ENCODE peak calls at places on chromosomes 7 and 10, in six cellular contexts. One of them, this sample, is unnamed.

GRCh38 chr10:78004215-78005026 is 24.9 kb downstream of the POLR3A start:
- DNase-seq in dorsolateral prefrontal cortex: no peak
- DNase-seq in cardiac fibroblast: no peak
- DNase-seq in mucosa of descending colon: no peak
- DNase-seq in AG10803: no peak
- DNase-seq in brain microvascular endothelial cell: no peak
- DNase-seq in this sample: no peak

GRCh38 chr10:46550076-46550790 is 6.2 kb downstream of the GPRIN2 start:
- DNase-seq in mucosa of descending colon: no peak
- DNase-seq in brain microvascular endothelial cell: no peak
- DNase-seq in cardiac fibroblast: no peak
- DNase-seq in dorsolateral prefrontal cortex: peak; percentile 52
- DNase-seq in AG10803: no peak
- DNase-seq in this sample: no peak

GRCh38 chr7:1856966-1857441 is 186.9 kb downstream of the ELFN1 start:
- DNase-seq in brain microvascular endothelial cell: no peak
- DNase-seq in cardiac fibroblast: no peak
- DNase-seq in dorsolateral prefrontal cortex: peak; percentile 41
- DNase-seq in AG10803: no peak
- DNase-seq in mucosa of descending colon: no peak
- DNase-seq in this sample: peak; percentile 0

GRCh38 chr7:128672927-128673517 is 930 bp downstream of the GARIN1A start:
- DNase-seq in dorsolateral prefrontal cortex: no peak
- DNase-seq in mucosa of descending colon: no peak
- DNase-seq in cardiac fibroblast: peak; percentile 36
- DNase-seq in brain microvascular endothelial cell: no peak
- DNase-seq in AG10803: peak; percentile 23
- DNase-seq in this sample: peak; percentile 21

GRCh38 chr10:75508239-75508813 is 76.9 kb downstream of the LRMDA start:
- DNase-seq in cardiac fibroblast: peak; percentile 41
- DNase-seq in mucosa of descending colon: no peak
- DNase-seq in AG10803: peak; percentile 93
- DNase-seq in dorsolateral prefrontal cortex: no peak
- DNase-seq in brain microvascular endothelial cell: no peak
- DNase-seq in this sample: peak; percentile 51

GRCh38 chr10:110163192-110163773 is 44.1 kb upstream of the MXI1 start:
- DNase-seq in brain microvascular endothelial cell: no peak
- DNase-seq in cardiac fibroblast: no peak
- DNase-seq in AG10803: no peak
- DNase-seq in mucosa of descending colon: no peak
- DNase-seq in dorsolateral prefrontal cortex: no peak
- DNase-seq in this sample: no peak

GRCh38 chr10:49649294-49649693 is 30.2 kb upstream of the C10orf53 start:
- DNase-seq in brain microvascular endothelial cell: peak; percentile 14
- DNase-seq in cardiac fibroblast: no peak
- DNase-seq in dorsolateral prefrontal cortex: no peak
- DNase-seq in mucosa of descending colon: no peak
- DNase-seq in AG10803: no peak
- DNase-seq in this sample: no peak

GRCh38 chr10:80356563-80356999 is at the start of the genes DYDC1 and DYDC2:
- DNase-seq in dorsolateral prefrontal cortex: no peak
- DNase-seq in AG10803: no peak
- DNase-seq in brain microvascular endothelial cell: no peak
- DNase-seq in mucosa of descending colon: peak; percentile 59
- DNase-seq in cardiac fibroblast: no peak
- DNase-seq in this sample: peak; percentile 40

GRCh38 chr7:96669812-96670211 is 39.8 kb downstream of the SEM1 start:
- DNase-seq in dorsolateral prefrontal cortex: no peak
- DNase-seq in brain microvascular endothelial cell: no peak
- DNase-seq in cardiac fibroblast: no peak
- DNase-seq in mucosa of descending colon: no peak
- DNase-seq in AG10803: no peak
- DNase-seq in this sample: no peak

GRCh38 chr7:8184241-8184640 is 77.7 kb downstream of the ICA1 start:
- DNase-seq in brain microvascular endothelial cell: no peak
- DNase-seq in cardiac fibroblast: no peak
- DNase-seq in mucosa of descending colon: no peak
- DNase-seq in dorsolateral prefrontal cortex: no peak
- DNase-seq in AG10803: no peak
- DNase-seq in this sample: no peak

GRCh38 chr7:80686576-80686975 is 48.1 kb downstream of the CD36 start:
- DNase-seq in AG10803: peak; percentile 58
- DNase-seq in brain microvascular endothelial cell: no peak
- DNase-seq in mucosa of descending colon: no peak
- DNase-seq in dorsolateral prefrontal cortex: no peak
- DNase-seq in cardiac fibroblast: peak; percentile 76
- DNase-seq in this sample: peak; percentile 80

GRCh38 chr7:130930710-130931109 is 196.7 kb upstream of the KLF14 start:
- DNase-seq in dorsolateral prefrontal cortex: no peak
- DNase-seq in cardiac fibroblast: no peak
- DNase-seq in AG10803: no peak
- DNase-seq in mucosa of descending colon: no peak
- DNase-seq in brain microvascular endothelial cell: no peak
- DNase-seq in this sample: no peak

GRCh38 chr10:31467791-31468535 is 148.9 kb downstream of the ZEB1 start:
- DNase-seq in cardiac fibroblast: peak; percentile 49
- DNase-seq in mucosa of descending colon: peak; percentile 21
- DNase-seq in AG10803: no peak
- DNase-seq in dorsolateral prefrontal cortex: no peak
- DNase-seq in brain microvascular endothelial cell: no peak
- DNase-seq in this sample: no peak

GRCh38 chr10:20017961-20018360 is 201.7 kb downstream of the PLXDC2 start:
- DNase-seq in cardiac fibroblast: peak; percentile 54
- DNase-seq in AG10803: no peak
- DNase-seq in mucosa of descending colon: no peak
- DNase-seq in brain microvascular endothelial cell: peak; percentile 46
- DNase-seq in dorsolateral prefrontal cortex: no peak
- DNase-seq in this sample: no peak

GRCh38 chr7:46747222-46747621 is 826.1 kb upstream of the IGFBP3 start:
- DNase-seq in brain microvascular endothelial cell: no peak
- DNase-seq in AG10803: no peak
- DNase-seq in mucosa of descending colon: no peak
- DNase-seq in cardiac fibroblast: no peak
- DNase-seq in dorsolateral prefrontal cortex: no peak
- DNase-seq in this sample: no peak

GRCh38 chr10:132876131-132876860 is 66.1 kb downstream of the CFAP46 start:
- DNase-seq in cardiac fibroblast: no peak
- DNase-seq in brain microvascular endothelial cell: no peak
- DNase-seq in AG10803: no peak
- DNase-seq in mucosa of descending colon: no peak
- DNase-seq in dorsolateral prefrontal cortex: no peak
- DNase-seq in this sample: no peak

GRCh38 chr7:134645935-134646334 is 718 bp upstream of the BPGM start:
- DNase-seq in brain microvascular endothelial cell: peak; percentile 52
- DNase-seq in cardiac fibroblast: peak; percentile 68
- DNase-seq in mucosa of descending colon: no peak
- DNase-seq in AG10803: peak; percentile 41
- DNase-seq in dorsolateral prefrontal cortex: no peak
- DNase-seq in this sample: peak; percentile 54

GRCh38 chr7:157690833-157691382 is 354.1 kb downstream of the DNAJB6 start:
- DNase-seq in dorsolateral prefrontal cortex: peak; percentile 63
- DNase-seq in mucosa of descending colon: peak; percentile 59
- DNase-seq in AG10803: peak; percentile 40
- DNase-seq in brain microvascular endothelial cell: peak; percentile 81
- DNase-seq in cardiac fibroblast: peak; percentile 63
- DNase-seq in this sample: peak; percentile 64

GRCh38 chr7:11193131-11193867 is 219.6 kb downstream of the PHF14 start:
- DNase-seq in AG10803: peak; percentile 65
- DNase-seq in cardiac fibroblast: peak; percentile 43
- DNase-seq in mucosa of descending colon: no peak
- DNase-seq in dorsolateral prefrontal cortex: no peak
- DNase-seq in brain microvascular endothelial cell: no peak
- DNase-seq in this sample: peak; percentile 10

GRCh38 chr7:98870071-98870651 is 347 bp upstream of the TMEM130 start:
- DNase-seq in AG10803: peak; percentile 39
- DNase-seq in cardiac fibroblast: peak; percentile 58
- DNase-seq in mucosa of descending colon: peak; percentile 37
- DNase-seq in dorsolateral prefrontal cortex: peak; percentile 75
- DNase-seq in brain microvascular endothelial cell: no peak
- DNase-seq in this sample: peak; percentile 72

GRCh38 chr7:1638113-1638726 is 31.9 kb upstream of the ELFN1 start:
- DNase-seq in mucosa of descending colon: no peak
- DNase-seq in dorsolateral prefrontal cortex: no peak
- DNase-seq in AG10803: no peak
- DNase-seq in cardiac fibroblast: no peak
- DNase-seq in brain microvascular endothelial cell: no peak
- DNase-seq in this sample: no peak

GRCh38 chr10:14749051-14749809 is 25.5 kb downstream of the FAM107B start:
- DNase-seq in dorsolateral prefrontal cortex: no peak
- DNase-seq in brain microvascular endothelial cell: no peak
- DNase-seq in cardiac fibroblast: no peak
- DNase-seq in AG10803: no peak
- DNase-seq in mucosa of descending colon: peak; percentile 52
- DNase-seq in this sample: no peak

GRCh38 chr7:95723583-95724180 is 48.7 kb upstream of the DYNC1I1 start:
- DNase-seq in AG10803: peak; percentile 62
- DNase-seq in cardiac fibroblast: peak; percentile 72
- DNase-seq in dorsolateral prefrontal cortex: no peak
- DNase-seq in mucosa of descending colon: no peak
- DNase-seq in brain microvascular endothelial cell: peak; percentile 48
- DNase-seq in this sample: peak; percentile 34

GRCh38 chr10:56928717-56929116 is 567.7 kb upstream of the ZWINT start:
- DNase-seq in cardiac fibroblast: no peak
- DNase-seq in brain microvascular endothelial cell: no peak
- DNase-seq in dorsolateral prefrontal cortex: no peak
- DNase-seq in AG10803: no peak
- DNase-seq in mucosa of descending colon: no peak
- DNase-seq in this sample: no peak

GRCh38 chr7:55439627-55440026 is 74.5 kb downstream of the LANCL2 start:
- DNase-seq in cardiac fibroblast: peak; percentile 31
- DNase-seq in mucosa of descending colon: no peak
- DNase-seq in dorsolateral prefrontal cortex: peak; percentile 77
- DNase-seq in AG10803: peak; percentile 60
- DNase-seq in brain microvascular endothelial cell: no peak
- DNase-seq in this sample: peak; percentile 39

GRCh38 chr7:79142706-79143105 is 310.8 kb downstream of the MAGI2 start:
- DNase-seq in AG10803: no peak
- DNase-seq in mucosa of descending colon: no peak
- DNase-seq in dorsolateral prefrontal cortex: no peak
- DNase-seq in brain microvascular endothelial cell: no peak
- DNase-seq in cardiac fibroblast: no peak
- DNase-seq in this sample: no peak

GRCh38 chr10:88989824-88990527 is 622 bp upstream of the FAS start:
- DNase-seq in mucosa of descending colon: no peak
- DNase-seq in dorsolateral prefrontal cortex: no peak
- DNase-seq in cardiac fibroblast: peak; percentile 97
- DNase-seq in brain microvascular endothelial cell: peak; percentile 50
- DNase-seq in AG10803: peak; percentile 94
- DNase-seq in this sample: peak; percentile 87

GRCh38 chr7:32905175-32905662 is 13.7 kb upstream of the KBTBD2 start:
- DNase-seq in cardiac fibroblast: peak; percentile 57
- DNase-seq in brain microvascular endothelial cell: peak; percentile 59
- DNase-seq in mucosa of descending colon: peak; percentile 55
- DNase-seq in dorsolateral prefrontal cortex: peak; percentile 61
- DNase-seq in AG10803: peak; percentile 92
- DNase-seq in this sample: peak; percentile 92

GRCh38 chr7:114312649-114313048 is 102.0 kb upstream of the FOXP2 start:
- DNase-seq in brain microvascular endothelial cell: no peak
- DNase-seq in dorsolateral prefrontal cortex: no peak
- DNase-seq in AG10803: no peak
- DNase-seq in cardiac fibroblast: no peak
- DNase-seq in mucosa of descending colon: no peak
- DNase-seq in this sample: no peak

GRCh38 chr7:144622751-144623150 is 213.1 kb downstream of the TPK1 start:
- DNase-seq in cardiac fibroblast: no peak
- DNase-seq in dorsolateral prefrontal cortex: no peak
- DNase-seq in AG10803: no peak
- DNase-seq in mucosa of descending colon: no peak
- DNase-seq in brain microvascular endothelial cell: no peak
- DNase-seq in this sample: no peak

GRCh38 chr7:146397141-146397540 is 280.5 kb downstream of the CNTNAP2 start:
- DNase-seq in brain microvascular endothelial cell: no peak
- DNase-seq in cardiac fibroblast: no peak
- DNase-seq in AG10803: no peak
- DNase-seq in mucosa of descending colon: no peak
- DNase-seq in dorsolateral prefrontal cortex: no peak
- DNase-seq in this sample: no peak

GRCh38 chr7:45027774-45028114 is 27.7 kb downstream of the CCM2 start:
- DNase-seq in AG10803: no peak
- DNase-seq in dorsolateral prefrontal cortex: no peak
- DNase-seq in mucosa of descending colon: no peak
- DNase-seq in brain microvascular endothelial cell: no peak
- DNase-seq in cardiac fibroblast: no peak
- DNase-seq in this sample: no peak
- H3K4me3 ChIP-seq in AG10803: no peak overlapping the region
- H3K4me3 ChIP-seq in dorsolateral prefrontal cortex: peak overlapping the region; percentile 5
- H3K4me3 ChIP-seq in mucosa of descending colon: no peak overlapping the region
- H3K4me3 ChIP-seq in brain microvascular endothelial cell: no peak overlapping the region
- H3K4me3 ChIP-seq in cardiac fibroblast: no peak overlapping the region
- H3K4me3 ChIP-seq in this sample: no peak overlapping the region

DNA sequence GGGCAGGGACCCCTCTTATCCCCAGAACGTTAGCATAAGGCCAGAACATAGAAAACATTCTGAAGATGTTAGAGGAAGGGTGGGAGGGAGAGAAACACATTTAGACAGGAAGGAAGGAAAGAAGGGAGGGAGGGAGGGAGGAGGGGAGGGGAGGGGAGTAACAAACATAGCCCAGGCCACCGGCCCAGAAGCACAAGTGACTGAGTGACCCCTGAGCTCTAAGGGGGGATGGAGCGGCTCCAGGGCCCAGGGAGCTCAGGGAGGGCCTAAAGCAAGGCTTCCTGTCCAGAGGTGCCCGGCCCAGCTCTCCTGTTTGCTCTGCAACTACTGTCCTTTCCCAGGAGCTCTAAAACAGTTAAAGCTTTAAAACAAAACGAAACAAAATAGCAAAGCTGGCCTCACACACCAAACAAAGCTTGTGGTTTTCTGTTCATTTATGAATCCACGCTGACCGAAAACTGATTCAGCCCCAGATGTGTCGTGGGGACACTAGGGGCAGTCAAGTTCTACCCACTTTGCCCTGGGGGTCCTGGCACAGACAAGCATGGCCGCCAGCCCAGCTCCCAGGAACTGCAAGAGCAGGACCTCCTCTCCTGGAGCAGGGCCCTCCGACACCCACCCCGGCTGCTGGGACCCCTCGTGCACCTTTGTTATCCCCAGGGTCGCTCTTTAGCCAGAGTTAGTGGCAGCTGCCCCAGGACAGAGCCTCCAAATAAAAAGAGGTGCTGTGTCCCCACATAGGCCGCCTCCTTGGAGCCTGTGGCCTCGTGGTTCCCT is 496.2 kb upstream of the FOXK1 start:
- DNase-seq in mucosa of descending colon: no peak
- DNase-seq in dorsolateral prefrontal cortex: no peak
- DNase-seq in AG10803: no peak
- DNase-seq in cardiac fibroblast: no peak
- DNase-seq in brain microvascular endothelial cell: no peak
- DNase-seq in this sample: no peak
- TF ChIP-seq CTCF in mucosa of descending colon: no peak
- TF ChIP-seq CTCF in dorsolateral prefrontal cortex: no peak
- TF ChIP-seq CTCF in AG10803: no peak
- TF ChIP-seq CTCF in cardiac fibroblast: no peak
- TF ChIP-seq CTCF in brain microvascular endothelial cell: no peak
- TF ChIP-seq CTCF in this sample: no peak

GRCh38 chr10:12340937-12341336 is 8.4 kb upstream of the CAMK1D start:
- DNase-seq in dorsolateral prefrontal cortex: no peak
- DNase-seq in mucosa of descending colon: no peak
- DNase-seq in AG10803: no peak
- DNase-seq in brain microvascular endothelial cell: no peak
- DNase-seq in cardiac fibroblast: no peak
- DNase-seq in this sample: no peak
- H3K4me3 ChIP-seq in dorsolateral prefrontal cortex: no peak overlapping the region
- H3K4me3 ChIP-seq in mucosa of descending colon: no peak overlapping the region
- H3K4me3 ChIP-seq in AG10803: no peak overlapping the region
- H3K4me3 ChIP-seq in brain microvascular endothelial cell: no peak overlapping the region
- H3K4me3 ChIP-seq in cardiac fibroblast: no peak overlapping the region
- H3K4me3 ChIP-seq in this sample: no peak overlapping the region

GRCh38 chr10:69801094-69801433 is 642 bp upstream of the COL13A1 start:
- DNase-seq in mucosa of descending colon: peak; percentile 68
- DNase-seq in brain microvascular endothelial cell: peak; percentile 58
- DNase-seq in cardiac fibroblast: peak; percentile 60
- DNase-seq in dorsolateral prefrontal cortex: no peak
- DNase-seq in AG10803: peak; percentile 38
- DNase-seq in this sample: peak; percentile 74
- TF ChIP-seq CTCF in mucosa of descending colon: peak; percentile 42
- TF ChIP-seq CTCF in brain microvascular endothelial cell: peak; percentile 80
- TF ChIP-seq CTCF in cardiac fibroblast: peak; percentile 74
- TF ChIP-seq CTCF in dorsolateral prefrontal cortex: peak; percentile 30
- TF ChIP-seq CTCF in AG10803: peak; percentile 67
- TF ChIP-seq CTCF in this sample: peak; percentile 56

This sample was measured in foreskin fibroblast.